ENCODE peak calls at places on chromosome 21, in eight cellular contexts. N is T-cell, W is hepatocyte, P is heart right ventricle, R is neural crest cell, Q is AG08395, M is activated T-cell treated with anti-CD3 and anti-CD28 coated beads for 24 hours, F is GDM1. Y is an unnamed sample.

GRCh38 chr21:41689289-41689583 is 77.6 kb downstream of the RIPK4 start:
- DNase-seq in R (no peak), N (no peak), M (no peak), F (no peak), P (no peak), Q (no peak), W (no peak), Y (no peak)

GRCh38 chr21:43864806-43865470 is at the start of gene AGPAT3:
- DNase-seq in R (no peak), W (peak), P (peak), F (no peak), M (no peak), N (peak), Q (peak), Y (no peak)

GRCh38 chr21:33117268-33117888 is 47.4 kb downstream of the OLIG1 start:
- DNase-seq in W (no peak), R (no peak), P (no peak), Q (no peak), F (no peak), N (no peak), M (no peak), Y (no peak)

GRCh38 chr21:26199471-26199870 is 28.9 kb upstream of the APP start:
- DNase-seq in W (no peak), N (no peak), P (no peak), Q (peak), M (no peak), F (no peak), R (no peak), Y (no peak)

GRCh38 chr21:39666681-39667315 is 54.1 kb downstream of the B3GALT5 start:
- DNase-seq in N (no peak), Q (no peak), M (no peak), F (no peak), W (no peak), P (no peak), R (no peak), Y (peak)

GRCh38 chr21:38088916-38089762 is 167.7 kb upstream of the KCNJ15 start:
- DNase-seq in P (no peak), N (no peak), F (no peak), W (no peak), R (no peak), M (no peak), Q (no peak), Y (no peak)

GRCh38 chr21:38596264-38597042 is 98.2 kb upstream of the ERG start:
- DNase-seq in M (no peak), F (no peak), Q (no peak), W (peak), P (no peak), R (no peak), N (no peak), Y (no peak)

GRCh38 chr21:21631961-21632360 is 633.8 kb downstream of the NCAM2 start:
- DNase-seq in W (no peak), P (peak), M (no peak), F (no peak), N (no peak), Q (no peak), R (no peak), Y (no peak)

GRCh38 chr21:31335957-31336738 is 7.9 kb downstream of the TIAM1 start:
- DNase-seq in P (no peak), M (peak), N (no peak), R (no peak), Q (peak), F (no peak), W (peak), Y (no peak)